ENCODE peak calls at places on chromosome 9, in four cellular contexts. X, W, G and L are unnamed samples.

GRCh38 chr9:113541019-113541900 is 77.7 kb downstream of the RGS3 start:
- DNase-seq in X (no peak), W (peak), G (no peak), L (no peak)

GRCh38 chr9:87213948-87214347 is 266.6 kb upstream of the GAS1 start:
- DNase-seq in X (no peak), W (no peak), G (no peak), L (no peak)

GRCh38 chr9:82991684-82992083 is 71.3 kb downstream of the RASEF start:
- DNase-seq in X (no peak), W (no peak), G (no peak), L (no peak)

GRCh38 chr9:135443811-135444470 is 35.6 kb upstream of the PPP1R26 start:
- DNase-seq in X (no peak), W (peak), G (no peak), L (no peak)

GRCh38 chr9:130962418-130963316 is 23.6 kb upstream of the FIBCD1 start:
- DNase-seq in X (no peak), W (peak), G (no peak), L (no peak)

GRCh38 chr9:126947529-126947928 is 32.9 kb downstream of the RALGPS1 start:
- DNase-seq in X (no peak), W (peak), G (no peak), L (no peak)

GRCh38 chr9:34985311-34985899 is 4.1 kb upstream of the DNAJB5 start:
- DNase-seq in X (no peak), W (peak), G (no peak), L (no peak)

GRCh38 chr9:38662763-38663593 is 42.6 kb upstream of the ANKRD18A start:
- DNase-seq in X (no peak), W (no peak), G (no peak), L (no peak)

GRCh38 chr9:113454914-113455761 is 8.4 kb upstream of the RGS3 start:
- DNase-seq in X (no peak), W (peak), G (no peak), L (no peak)

GRCh38 chr9:98906273-98907040 is 37.2 kb upstream of the COL15A1 start:
- DNase-seq in X (no peak), W (peak), G (no peak), L (no peak)

GRCh38 chr9:14180077-14180941 is 133.6 kb downstream of the NFIB start:
- DNase-seq in X (no peak), W (no peak), G (no peak), L (no peak)

GRCh38 chr9:124457887-124458431 is 7.7 kb downstream of the ADGRD2 start:
- DNase-seq in X (no peak), W (no peak), G (no peak), L (no peak)

GRCh38 chr9:127498298-127498697 is 47.0 kb downstream of the LRSAM1 start:
- DNase-seq in X (no peak), W (no peak), G (no peak), L (no peak)

GRCh38 chr9:91714020-91714721 is 235.9 kb downstream of the ROR2 start:
- DNase-seq in X (no peak), W (peak), G (no peak), L (no peak)

GRCh38 chr9:5582835-5583195 is 46.1 kb upstream of the RIC1 start:
- DNase-seq in X (peak), W (no peak), G (no peak), L (no peak)

GRCh38 chr9:83208065-83208850 is 145.3 kb upstream of the RASEF start:
- DNase-seq in X (no peak), W (peak), G (no peak), L (no peak)

GRCh38 chr9:125953314-125954019 is 206.3 kb downstream of the PBX3 start:
- DNase-seq in X (no peak), W (no peak), G (no peak), L (no peak)

GRCh38 chr9:94788706-94789105 is 62.2 kb downstream of the AOPEP start:
- DNase-seq in X (no peak), W (no peak), G (no peak), L (no peak)

GRCh38 chr9:89666364-89666763 is 61.6 kb downstream of the GADD45G start:
- DNase-seq in X (no peak), W (no peak), G (no peak), L (no peak)

GRCh38 chr9:92407818-92408217 is 3.4 kb upstream of the OGN start:
- DNase-seq in X (no peak), W (no peak), G (no peak), L (no peak)

GRCh38 chr9:2087500-2088313 is 72.6 kb downstream of the SMARCA2 start:
- DNase-seq in X (peak), W (peak), G (peak), L (peak)

GRCh38 chr9:130689937-130690700 is 3.5 kb upstream of the EXOSC2 start:
- DNase-seq in X (peak), W (peak), G (no peak), L (no peak)

GRCh38 chr9:98117984-98118639 is 910 bp downstream of the TRIM14 start:
- DNase-seq in X (no peak), W (peak), G (no peak), L (no peak)

GRCh38 chr9:91089405-91090131 is 272.1 kb downstream of the AUH start:
- DNase-seq in X (no peak), W (peak), G (no peak), L (no peak)

GRCh38 chr9:72168075-72168474 is 18.8 kb downstream of the GDA start:
- DNase-seq in X (no peak), W (no peak), G (no peak), L (no peak)

GRCh38 chr9:109206670-109207069 is 39.6 kb upstream of the FRRS1L start:
- DNase-seq in X (no peak), W (peak), G (no peak), L (no peak)

GRCh38 chr9:76793784-76794431 is 29.7 kb downstream of the PCA3 start:
- DNase-seq in X (no peak), W (no peak), G (no peak), L (no peak)

GRCh38 chr9:34991833-34992375 is 2.4 kb downstream of the DNAJB5 start:
- DNase-seq in X (no peak), W (peak), G (no peak), L (no peak)

GRCh38 chr9:114893622-114894021 is 36.8 kb downstream of the TNFSF8 start:
- DNase-seq in X (no peak), W (no peak), G (no peak), L (no peak)

GRCh38 chr9:2722715-2723114 is 5.4 kb downstream of the KCNV2 start:
- DNase-seq in X (no peak), W (no peak), G (no peak), L (no peak)

GRCh38 chr9:27280858-27281257 is 16.1 kb downstream of the EQTN start:
- DNase-seq in X (no peak), W (no peak), G (no peak), L (no peak)

GRCh38 chr9:104927216-104927911 is 591 bp downstream of the ABCA1 start:
- DNase-seq in X (no peak), W (no peak), G (no peak), L (peak)

GRCh38 chr9:121770415-121771273 is 119.2 kb downstream of the DAB2IP start:
- DNase-seq in X (no peak), W (no peak), G (no peak), L (no peak)

GRCh38 chr9:117521293-117521692 is 106.4 kb upstream of the ASTN2 start:
- DNase-seq in X (no peak), W (no peak), G (no peak), L (no peak)

DNA sequence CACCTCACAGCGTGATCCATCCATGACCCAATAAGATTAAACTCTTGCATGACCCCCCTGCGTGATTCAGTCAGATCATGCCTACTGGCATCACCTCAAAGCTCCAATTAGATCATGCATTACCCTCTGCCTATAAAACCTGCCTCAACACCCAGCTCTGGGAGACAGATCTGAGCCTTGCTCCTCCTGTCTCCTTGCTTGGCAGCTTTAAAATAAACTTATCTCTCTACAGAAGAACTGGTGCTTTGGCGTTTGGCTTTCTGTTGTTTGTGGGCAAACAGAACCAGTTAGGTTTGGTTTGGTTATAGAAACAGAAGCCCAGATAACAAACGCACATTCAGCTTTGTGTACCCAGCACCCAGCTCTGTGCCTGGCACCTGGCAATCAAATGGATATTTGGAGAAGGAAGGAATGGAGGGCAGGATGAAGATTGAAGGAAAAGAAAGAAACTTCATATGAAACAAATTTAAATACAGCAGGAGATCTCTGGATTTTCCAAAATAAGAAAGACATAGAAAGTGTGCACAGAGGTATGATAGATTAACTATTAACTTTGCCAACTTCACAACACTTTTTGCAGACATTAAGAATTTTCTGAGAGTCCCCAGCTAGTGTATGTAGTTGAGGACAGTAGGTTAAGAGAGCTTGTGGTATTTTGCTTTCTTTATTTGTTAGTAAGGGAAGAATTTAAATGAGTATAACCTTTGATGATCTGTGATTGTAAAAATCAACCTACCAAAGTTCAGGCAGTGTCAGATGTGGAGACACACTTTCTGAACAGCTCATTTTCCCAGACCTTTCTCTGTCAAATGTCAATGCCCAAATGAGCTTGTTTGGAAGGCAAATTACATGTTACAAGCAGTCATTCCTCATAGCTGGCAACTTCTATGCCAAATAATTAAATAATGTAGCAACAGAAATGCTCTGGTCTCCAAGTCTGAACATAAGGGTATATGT is 102.1 kb upstream of the ASTN2 start:
- DNase-seq in X (no peak), W (no peak), G (no peak), L (no peak)
- TF ChIP-seq POLR2AphosphoS5 in X (no peak), W (no peak), G (no peak), L (no peak)

GRCh38 chr9:36731576-36731975 is 158.9 kb downstream of the MELK start:
- DNase-seq in X (peak), W (no peak), G (no peak), L (no peak)
- TF ChIP-seq SPI1 in X (peak), W (no peak), G (peak), L (peak)

GRCh38 chr9:101648493-101648892 is 53.7 kb upstream of the PPP3R2 start:
- DNase-seq in X (no peak), W (no peak), G (no peak), L (no peak)

GRCh38 chr9:101650096-101650495 is 55.3 kb upstream of the PPP3R2 start:
- DNase-seq in X (no peak), W (no peak), G (no peak), L (no peak)
- TF ChIP-seq POLR2AphosphoS5 in X (no peak), W (no peak), G (no peak), L (no peak)

DNA sequence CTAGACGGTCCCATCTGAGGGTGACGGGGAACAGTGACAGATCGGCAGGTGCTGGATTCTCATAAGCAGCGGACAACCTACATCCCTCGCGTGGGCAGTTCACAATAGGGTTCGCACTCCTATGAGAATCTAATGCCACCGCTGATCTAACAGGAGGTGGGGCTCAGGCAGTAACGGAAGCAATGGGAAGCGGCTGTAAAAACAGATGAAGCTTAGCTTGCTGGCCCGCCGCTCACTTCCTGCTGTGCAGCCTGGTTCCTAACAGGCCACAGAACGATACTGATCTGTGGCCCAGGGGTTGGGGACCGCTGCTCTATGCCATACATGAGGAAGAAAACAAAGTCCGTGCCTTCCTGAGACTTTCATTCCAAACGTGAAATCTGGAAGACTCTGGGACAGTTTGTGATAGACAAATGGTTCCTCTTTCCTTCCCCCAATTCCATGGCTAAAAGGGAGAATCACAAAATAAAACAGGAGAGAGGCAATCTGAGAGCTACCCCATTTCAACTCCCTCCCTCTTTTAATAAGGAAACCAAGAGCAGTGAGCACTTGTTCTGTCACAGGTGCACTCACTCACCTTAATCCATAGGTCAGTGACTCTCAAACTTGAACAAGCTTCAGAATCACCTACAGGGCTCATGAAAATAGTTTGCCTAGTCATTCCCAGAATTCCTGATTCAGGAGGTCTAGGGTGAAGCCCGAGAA is 12.1 kb downstream of the PDCL start:
- DNase-seq in X (no peak), W (no peak), G (no peak), L (no peak)
- TF ChIP-seq SPI1 in X (no peak), W (no peak), G (no peak), L (no peak)

GRCh38 chr9:673264-673965 is 168.1 kb upstream of the DMRT1 start:
- DNase-seq in X (no peak), W (no peak), G (no peak), L (no peak)
- TF ChIP-seq POLR2AphosphoS5 in X (no peak), W (no peak), G (no peak), L (no peak)

GRCh38 chr9:16010221-16010620 is 457.4 kb downstream of the CCDC171 start:
- DNase-seq in X (no peak), W (no peak), G (no peak), L (no peak)

GRCh38 chr9:16013826-16014225 is 461.0 kb downstream of the CCDC171 start:
- DNase-seq in X (no peak), W (no peak), G (no peak), L (no peak)

GRCh38 chr9:16013366-16013765 is 460.5 kb downstream of the CCDC171 start:
- DNase-seq in X (no peak), W (no peak), G (no peak), L (no peak)

GRCh38 chr9:16012621-16013020 is 459.8 kb downstream of the CCDC171 start:
- DNase-seq in X (no peak), W (no peak), G (no peak), L (no peak)
- TF ChIP-seq SPI1 in X (no peak), W (no peak), G (no peak), L (no peak)

GRCh38 chr9:128632486-128632885 is 24.2 kb downstream of the DYNC2I2 start:
- DNase-seq in X (no peak), W (no peak), G (no peak), L (no peak)

GRCh38 chr9:128632066-128632465 is 24.6 kb downstream of the DYNC2I2 start:
- DNase-seq in X (no peak), W (no peak), G (no peak), L (no peak)

GRCh38 chr9:128633601-128634000 is 23.0 kb downstream of the DYNC2I2 start:
- DNase-seq in X (no peak), W (no peak), G (no peak), L (no peak)

GRCh38 chr9:128634111-128634510 is 22.5 kb downstream of the DYNC2I2 start:
- DNase-seq in X (no peak), W (no peak), G (no peak), L (no peak)

GRCh38 chr9:128633057-128633456 is 23.6 kb downstream of the DYNC2I2 start:
- DNase-seq in X (no peak), W (no peak), G (no peak), L (no peak)
- TF ChIP-seq POLR2AphosphoS5 in X (no peak), W (no peak), G (no peak), L (no peak)

GRCh38 chr9:31253800-31254762 is 1130.4 kb upstream of the ACO1 start:
- DNase-seq in X (no peak), W (no peak), G (no peak), L (no peak)

DNA sequence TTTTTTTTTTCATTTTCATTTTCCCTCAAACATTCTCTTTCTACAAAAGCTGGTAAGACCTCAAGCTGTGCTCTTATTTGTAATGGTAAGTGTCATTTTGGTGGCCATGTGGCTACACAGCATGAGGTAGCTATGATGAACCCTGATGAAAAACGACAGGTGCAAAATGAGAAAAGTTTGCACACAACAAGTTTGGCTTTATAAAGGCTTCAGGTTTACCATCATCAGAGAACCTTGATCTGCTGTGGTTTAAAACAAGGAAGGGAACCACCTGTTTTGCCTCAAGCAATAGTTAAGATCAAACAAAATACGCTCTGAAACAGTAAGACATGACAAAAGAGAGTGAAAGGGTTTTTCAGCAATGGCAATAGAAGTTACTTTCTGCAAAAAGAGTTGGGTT is 1124.6 kb upstream of the ACO1 start:
- DNase-seq in X (no peak), W (no peak), G (no peak), L (no peak)
- TF ChIP-seq SPI1 in X (no peak), W (no peak), G (no peak), L (no peak)